ENCODE peak calls at places on chromosomes 4 and X, in seven cellular contexts. H is uterus, B is aorta, X is astrocyte of the spinal cord, J is fibroblast of the aortic adventitia, T is mucosa of descending colon, O is testis. F is an unnamed sample.
A peak's percentile ranks its signal among the peaks of the same experiment; 100 is the strongest.

GRCh38 chr4:52995341-52996030 is 133.4 kb downstream of the RASL11B start:
- DNase-seq in H (no peak), B (no peak), X (peak; percentile 22), J (no peak), T (no peak), O (no peak), F (no peak)

GRCh38 chr4:87286970-87287369 is 35.7 kb downstream of the HSD17B13 start:
- DNase-seq in H (no peak), B (no peak), X (no peak), J (no peak), T (no peak), O (no peak), F (no peak)

GRCh38 chr4:67087897-67088296 is 457.4 kb downstream of the CENPC start:
- DNase-seq in H (no peak), B (no peak), X (peak; percentile 5), J (peak; percentile 3), T (no peak), O (peak; percentile 78), F (no peak)

GRCh38 chr4:6658635-6659075 is 18.2 kb downstream of the MRFAP1 start:
- DNase-seq in H (no peak), B (peak; percentile 87), X (no peak), J (no peak), T (peak; percentile 50), O (peak; percentile 50), F (peak; percentile 37)

GRCh38 chr4:182549386-182549785 is 306.2 kb downstream of the TENM3 start:
- DNase-seq in H (no peak), B (no peak), X (no peak), J (no peak), T (no peak), O (no peak), F (no peak)

GRCh38 chrX:105527759-105528158 is 294.6 kb upstream of the NRK start:
- DNase-seq in H (no peak), B (no peak), X (no peak), J (peak; percentile 7), T (no peak), O (no peak), F (no peak)

GRCh38 chr4:119693127-119693526 is 64.5 kb upstream of the PDE5A start:
- DNase-seq in H (no peak), B (no peak), X (peak; percentile 30), J (peak; percentile 49), T (no peak), O (no peak), F (no peak)

GRCh38 chrX:11451133-11451532 is 157.9 kb downstream of the AMELX start:
- DNase-seq in H (no peak), B (no peak), X (no peak), J (no peak), T (no peak), O (no peak), F (no peak)

GRCh38 chr4:41455215-41455614 is 82.7 kb upstream of the LIMCH1 start:
- DNase-seq in H (no peak), B (no peak), X (no peak), J (peak; percentile 39), T (no peak), O (no peak), F (no peak)

GRCh38 chr4:1074077-1074476 is 39.3 kb downstream of the RNF212 start:
- DNase-seq in H (no peak), B (no peak), X (no peak), J (no peak), T (no peak), O (no peak), F (no peak)

GRCh38 chr4:101793397-101793796 is 2.9 kb downstream of the BANK1 start:
- DNase-seq in H (no peak), B (no peak), X (no peak), J (no peak), T (no peak), O (no peak), F (no peak)

GRCh38 chr4:101792056-101792575 is 1.6 kb downstream of the BANK1 start:
- DNase-seq in H (no peak), B (no peak), X (no peak), J (no peak), T (no peak), O (no peak), F (no peak)

GRCh38 chr4:101791189-101791572 is 651 bp downstream of the BANK1 start:
- DNase-seq in H (no peak), B (no peak), X (no peak), J (no peak), T (peak; percentile 37), O (no peak), F (no peak)

GRCh38 chr4:101787917-101788316 is 2.6 kb upstream of the BANK1 start:
- DNase-seq in H (no peak), B (no peak), X (no peak), J (no peak), T (no peak), O (no peak), F (no peak)

DNA sequence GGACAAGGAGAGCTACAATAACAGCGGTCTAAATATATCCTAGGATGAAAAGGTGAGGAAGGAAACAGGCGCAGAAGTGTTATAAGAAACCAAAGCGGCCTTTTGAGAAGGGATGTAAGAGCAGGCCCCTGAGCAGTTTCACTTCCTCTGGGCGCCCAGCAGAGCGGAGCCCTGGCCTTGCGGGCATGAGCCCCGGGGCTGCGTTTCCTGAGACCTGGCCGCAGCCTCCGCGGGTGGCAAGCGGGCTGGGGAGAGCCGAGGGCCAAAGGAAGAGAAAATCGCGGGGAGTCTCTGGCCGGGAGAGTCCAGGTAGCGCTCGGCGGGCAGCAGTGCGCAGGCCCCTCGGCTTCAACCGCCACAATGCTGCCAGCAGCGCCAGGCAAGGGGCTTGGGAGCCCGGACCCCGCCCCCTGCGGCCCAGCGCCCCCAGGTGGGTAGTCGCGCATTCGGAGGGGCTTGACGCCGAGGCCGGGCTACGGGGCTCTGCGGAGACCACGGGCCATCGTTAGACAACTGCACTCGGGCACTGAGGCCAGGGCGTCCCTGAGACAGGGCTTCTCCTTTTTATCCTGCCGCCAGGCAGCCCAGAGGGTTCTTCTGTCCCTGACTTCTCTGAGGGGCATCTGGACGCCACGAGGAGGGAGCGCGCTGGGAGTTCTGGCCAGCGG is at the start of gene BANK1:
- DNase-seq in H (no peak), B (peak; percentile 77), X (peak; percentile 27), J (no peak), T (peak; percentile 63), O (peak; percentile 75), F (no peak)
- H3K4me3 ChIP-seq in H (peak within 1 kb of the TSS; percentile 15), B (peak within 1 kb of the TSS; percentile 2), X (peak within 1 kb of the TSS; percentile 44), J (peak within 1 kb of the TSS; percentile 42), T (peak within 1 kb of the TSS; percentile 15), O (peak within 1 kb of the TSS; percentile 56), F (peak within 1 kb of the TSS; percentile 43)

GRCh38 chrX:24027086-24027485 is at the start of gene KLHL15:
- DNase-seq in H (no peak), B (no peak), X (no peak), J (no peak), T (no peak), O (no peak), F (no peak)

GRCh38 chrX:24026403-24026801 is 584 bp downstream of the KLHL15 start:
- DNase-seq in H (no peak), B (no peak), X (peak; percentile 36), J (peak; percentile 37), T (no peak), O (no peak), F (no peak)

GRCh38 chrX:24024819-24025740 is 1.9 kb downstream of the KLHL15 start:
- DNase-seq in H (peak; percentile 91), B (peak; percentile 95), X (peak; percentile 93), J (peak; percentile 90), T (peak; percentile 88), O (peak; percentile 85), F (peak; percentile 92)

GRCh38 chrX:24023972-24024664 is 2.9 kb downstream of the KLHL15 start:
- DNase-seq in H (no peak), B (no peak), X (peak; percentile 36), J (peak; percentile 25), T (no peak), O (no peak), F (no peak)

GRCh38 chrX:24025741-24026402 is 1.1 kb downstream of the KLHL15 start:
- DNase-seq in H (peak; percentile 55), B (no peak), X (peak; percentile 59), J (peak; percentile 86), T (no peak), O (no peak), F (no peak)
- H3K4me3 ChIP-seq in H (peak overlapping the region; percentile 54), B (no peak overlapping the region), X (peak overlapping the region; percentile 66), J (peak overlapping the region; percentile 81), T (peak overlapping the region; percentile 22), O (peak overlapping the region; percentile 67), F (peak overlapping the region; percentile 65)

GRCh38 chr4:7693237-7693608 is 246.4 kb downstream of the AFAP1 start:
- DNase-seq in H (no peak), B (no peak), X (no peak), J (no peak), T (no peak), O (no peak), F (no peak)

GRCh38 chr4:7693711-7694110 is 245.9 kb downstream of the AFAP1 start:
- DNase-seq in H (no peak), B (no peak), X (no peak), J (no peak), T (no peak), O (no peak), F (no peak)

GRCh38 chr4:7692451-7693236 is 247.0 kb downstream of the AFAP1 start:
- DNase-seq in H (no peak), B (no peak), X (no peak), J (no peak), T (no peak), O (no peak), F (no peak)

GRCh38 chr4:7691992-7692391 is 247.7 kb downstream of the AFAP1 start:
- DNase-seq in H (no peak), B (no peak), X (no peak), J (no peak), T (no peak), O (peak; percentile 68), F (peak; percentile 54)

DNA sequence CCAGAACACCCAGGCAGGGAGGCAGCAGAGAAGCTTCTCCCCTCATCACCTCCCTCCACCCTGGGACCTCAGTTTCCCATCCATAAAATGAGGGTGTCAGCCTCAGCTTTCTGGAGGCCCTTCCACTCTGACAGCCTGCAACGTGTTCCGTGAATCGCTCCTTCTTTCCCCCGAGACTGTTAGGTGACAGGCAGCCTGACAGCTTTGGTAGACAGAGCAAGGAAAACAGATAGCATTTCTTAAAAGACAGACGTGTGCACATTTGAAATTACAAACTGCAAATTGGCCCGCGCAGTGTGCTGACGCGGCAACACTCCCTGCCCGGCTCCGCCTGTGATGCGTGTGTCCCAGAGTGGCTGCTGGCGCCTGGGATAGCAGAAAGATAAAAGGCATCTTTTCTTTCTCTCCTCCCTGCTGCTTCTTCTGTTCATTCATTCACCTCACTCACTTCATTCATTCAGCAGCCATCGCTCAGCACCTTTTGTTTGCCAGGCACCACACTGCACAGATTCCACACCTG is 245.3 kb downstream of the AFAP1 start:
- DNase-seq in H (no peak), B (no peak), X (no peak), J (no peak), T (no peak), O (no peak), F (no peak)
- H3K4me3 ChIP-seq in H (no peak overlapping the region), B (no peak overlapping the region), X (no peak overlapping the region), J (no peak overlapping the region), T (no peak overlapping the region), O (no peak overlapping the region), F (no peak overlapping the region)

GRCh38 chr4:168028970-168029610 is 63.2 kb upstream of the ANXA10 start:
- DNase-seq in H (no peak), B (no peak), X (no peak), J (no peak), T (no peak), O (no peak), F (no peak)

DNA sequence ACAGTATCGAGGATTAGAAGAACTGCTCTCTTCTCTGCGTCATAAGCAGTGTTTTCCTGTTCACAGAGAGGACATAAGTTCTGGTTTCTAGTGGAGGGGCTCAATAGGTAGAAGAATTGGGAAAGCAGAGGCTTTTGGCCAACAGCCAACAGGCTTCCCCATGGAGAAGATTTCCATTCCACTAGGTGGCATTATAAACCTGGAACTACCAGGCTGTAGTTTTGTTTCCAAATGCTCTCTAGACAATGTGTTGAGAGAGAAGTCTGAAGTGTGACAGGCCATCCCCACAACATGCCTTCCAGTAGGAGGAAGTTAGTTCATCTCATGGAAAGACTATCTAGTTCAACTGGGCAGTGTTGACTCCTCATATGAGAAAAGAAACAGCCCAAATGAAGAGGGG is 63.8 kb upstream of the ANXA10 start:
- DNase-seq in H (no peak), B (no peak), X (no peak), J (no peak), T (no peak), O (no peak), F (no peak)
- H3K4me3 ChIP-seq in H (no peak overlapping the region), B (no peak overlapping the region), X (no peak overlapping the region), J (no peak overlapping the region), T (no peak overlapping the region), O (no peak overlapping the region), F (no peak overlapping the region)